ENCODE peak calls at places on chromosomes 11 and 22, in four cellular contexts. D is CD4-positive, CD25-positive, alpha-beta regulatory T cell; J is nephron progenitor cell; P is NCI-H460. L is an unnamed sample.

GRCh38 chr22:43404673-43405385 is 7.0 kb upstream of the MPPED1 start:
- DNase-seq in D (no peak), P (no peak), J (no peak), L (peak; percentile 67)

GRCh38 chr22:28027453-28028448 is 108.7 kb upstream of the PITPNB start:
- DNase-seq in J (peak; percentile 43), D (no peak), P (no peak), L (no peak)

GRCh38 chr22:47575291-47575690 is 812.8 kb downstream of the TBC1D22A start:
- DNase-seq in D (no peak), J (no peak), P (no peak), L (no peak)

GRCh38 chr11:132228756-132229325 is 858.4 kb downstream of the NTM start:
- DNase-seq in D (no peak), J (no peak), P (no peak), L (no peak)

GRCh38 chr11:60872124-60872951 is 5.0 kb downstream of the ZP1 start:
- DNase-seq in D (no peak), P (no peak), J (no peak), L (peak; percentile 48)

GRCh38 chr11:2704896-2705606 is 5.3 kb upstream of the KCNQ1OT1 start:
- DNase-seq in D (no peak), J (no peak), P (no peak), L (no peak)

GRCh38 chr11:67002297-67002913 is 20.5 kb upstream of the SYT12 start:
- DNase-seq in J (no peak), D (no peak), P (no peak), L (no peak)

GRCh38 chr11:111782109-111782784 is 16.1 kb upstream of the PPP2R1B start:
- DNase-seq in J (no peak), P (no peak), D (no peak), L (no peak)

GRCh38 chr11:67406969-67407699 is 3.3 kb downstream of the TBC1D10C start:
- DNase-seq in P (no peak), D (no peak), J (no peak), L (no peak)

GRCh38 chr11:62489204-62489603 is 57.4 kb downstream of the AHNAK start:
- DNase-seq in P (no peak), J (no peak), D (no peak), L (no peak)

GRCh38 chr22:32842486-32842885 is 41.0 kb downstream of the TIMP3 start:
- DNase-seq in P (no peak), D (no peak), J (no peak), L (no peak)

GRCh38 chr22:33393432-33393831 is 335.3 kb upstream of the SYN3 start:
- DNase-seq in P (no peak), D (no peak), J (no peak), L (no peak)

GRCh38 chr11:101458161-101458560 is 125.6 kb downstream of the TRPC6 start:
- DNase-seq in D (no peak), P (no peak), J (no peak), L (no peak)

GRCh38 chr11:119030029-119030328 is 698 bp downstream of the SLC37A4 start:
- DNase-seq in J (no peak), D (no peak), P (no peak), L (no peak)

GRCh38 chr11:107799245-107799859 is 59.2 kb downstream of the SLC35F2 start:
- DNase-seq in D (peak; percentile 69), P (peak; percentile 47), J (peak; percentile 73), L (peak; percentile 72)

GRCh38 chr11:134932761-134933160 is 520.7 kb upstream of the B3GAT1 start:
- DNase-seq in D (no peak), J (no peak), P (no peak), L (no peak)

L was measured in PC-9.